ENCODE peak calls at places on chromosomes 7 and 10, in four cellular contexts. One of them, this sample, is unnamed.

GRCh38 chr7:45890902-45891461 is 2.7 kb downstream of the IGFBP1 start:
- DNase-seq in sigmoid colon: no peak
- DNase-seq in transverse colon: no peak
- DNase-seq in stomach: no peak
- DNase-seq in this sample: peak

GRCh38 chr7:86961686-86962085 is 97.8 kb downstream of the ELAPOR2 start:
- DNase-seq in sigmoid colon: no peak
- DNase-seq in transverse colon: no peak
- DNase-seq in stomach: no peak
- DNase-seq in this sample: no peak

GRCh38 chr10:4658777-4659176 is 167.2 kb upstream of the AKR1E2 start:
- DNase-seq in sigmoid colon: no peak
- DNase-seq in transverse colon: no peak
- DNase-seq in stomach: no peak
- DNase-seq in this sample: no peak

GRCh38 chr10:18400911-18401260 is 250.5 kb downstream of the NSUN6 start:
- DNase-seq in sigmoid colon: no peak
- DNase-seq in transverse colon: peak
- DNase-seq in stomach: no peak
- DNase-seq in this sample: no peak

GRCh38 chr7:2360791-2361190 is 6.2 kb downstream of the EIF3B start:
- DNase-seq in sigmoid colon: no peak
- DNase-seq in transverse colon: no peak
- DNase-seq in stomach: no peak
- DNase-seq in this sample: no peak

GRCh38 chr10:122554576-122554975 is 6.0 kb upstream of the DMBT1 start:
- DNase-seq in sigmoid colon: no peak
- DNase-seq in transverse colon: no peak
- DNase-seq in stomach: no peak
- DNase-seq in this sample: no peak

GRCh38 chr10:23540401-23540800 is 101.5 kb downstream of the OTUD1 start:
- DNase-seq in sigmoid colon: no peak
- DNase-seq in transverse colon: no peak
- DNase-seq in stomach: no peak
- DNase-seq in this sample: no peak

GRCh38 chr7:87046456-87046855 is 13.0 kb downstream of the ELAPOR2 start:
- DNase-seq in sigmoid colon: no peak
- DNase-seq in transverse colon: no peak
- DNase-seq in stomach: no peak
- DNase-seq in this sample: no peak

GRCh38 chr10:74104996-74105395 is 45.6 kb downstream of the AP3M1 start:
- DNase-seq in sigmoid colon: no peak
- DNase-seq in transverse colon: no peak
- DNase-seq in stomach: no peak
- DNase-seq in this sample: no peak

GRCh38 chr10:17062493-17063487 is 66.8 kb downstream of the CUBN start:
- DNase-seq in sigmoid colon: peak
- DNase-seq in transverse colon: no peak
- DNase-seq in stomach: no peak
- DNase-seq in this sample: peak

GRCh38 chr10:27678166-27678565 is 67.5 kb downstream of the MKX start:
- DNase-seq in sigmoid colon: no peak
- DNase-seq in transverse colon: no peak
- DNase-seq in stomach: no peak
- DNase-seq in this sample: no peak

GRCh38 chr10:114911801-114912479 is 26.1 kb upstream of the TRUB1 start:
- DNase-seq in sigmoid colon: no peak
- DNase-seq in transverse colon: no peak
- DNase-seq in stomach: no peak
- DNase-seq in this sample: no peak

GRCh38 chr10:124180947-124181549 is 87.7 kb upstream of the CHST15 start:
- DNase-seq in sigmoid colon: no peak
- DNase-seq in transverse colon: no peak
- DNase-seq in stomach: no peak
- DNase-seq in this sample: no peak

GRCh38 chr7:55510621-55511020 is 61.7 kb downstream of the VOPP1 start:
- DNase-seq in sigmoid colon: no peak
- DNase-seq in transverse colon: no peak
- DNase-seq in stomach: no peak
- DNase-seq in this sample: no peak

GRCh38 chr7:55513849-55514248 is 58.5 kb downstream of the VOPP1 start:
- DNase-seq in sigmoid colon: no peak
- DNase-seq in transverse colon: no peak
- DNase-seq in stomach: no peak
- DNase-seq in this sample: no peak

GRCh38 chr7:55515569-55516279 is 56.6 kb downstream of the VOPP1 start:
- DNase-seq in sigmoid colon: no peak
- DNase-seq in transverse colon: no peak
- DNase-seq in stomach: no peak
- DNase-seq in this sample: no peak

GRCh38 chr7:55514546-55515265 is 57.6 kb downstream of the VOPP1 start:
- DNase-seq in sigmoid colon: no peak
- DNase-seq in transverse colon: no peak
- DNase-seq in stomach: no peak
- DNase-seq in this sample: no peak

DNA sequence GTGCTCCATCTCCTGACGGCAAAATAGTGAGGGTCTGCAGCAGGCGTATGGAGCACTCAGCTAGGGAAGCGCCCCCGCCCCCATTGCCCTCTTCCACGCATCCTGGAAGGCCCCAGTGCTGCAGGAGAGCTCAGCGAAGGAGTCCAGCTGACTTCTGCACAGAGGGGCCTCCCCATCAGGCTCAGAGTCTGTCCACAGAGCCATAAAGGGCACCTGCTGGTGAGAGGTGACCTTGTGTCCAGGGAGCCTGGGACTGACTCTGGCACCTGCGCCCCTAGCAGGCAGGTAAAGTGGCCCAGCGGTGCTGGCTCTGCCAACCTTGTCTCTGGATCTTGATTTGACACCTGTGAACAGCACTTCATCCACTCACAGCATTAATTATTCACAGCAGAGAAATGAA is 59.7 kb downstream of the VOPP1 start:
- DNase-seq in sigmoid colon: no peak
- DNase-seq in transverse colon: no peak
- DNase-seq in stomach: no peak
- DNase-seq in this sample: no peak
- TF ChIP-seq POLR2A in sigmoid colon: no peak
- TF ChIP-seq POLR2A in transverse colon: no peak
- TF ChIP-seq POLR2A in stomach: no peak
- TF ChIP-seq POLR2A in this sample: no peak

DNA sequence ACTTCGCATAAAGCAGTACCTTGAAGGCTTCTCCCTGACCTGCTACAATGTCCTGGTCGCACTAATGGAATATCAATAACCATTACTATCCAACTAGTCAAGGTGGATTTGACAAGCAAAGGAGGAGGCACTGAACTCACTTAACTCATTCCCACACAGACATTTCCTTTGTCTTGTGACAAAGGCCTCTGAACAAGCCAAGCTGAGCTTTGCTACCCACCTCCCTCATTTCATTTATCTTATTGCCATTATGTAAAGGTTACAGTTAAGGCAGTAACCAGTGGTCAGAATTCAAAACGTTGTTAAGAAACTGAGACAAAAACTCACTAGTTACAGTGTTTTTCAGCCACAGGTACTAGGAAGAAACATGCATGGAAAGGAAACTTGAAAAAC is 7.3 kb downstream of the ELMO1 start:
- DNase-seq in sigmoid colon: no peak
- DNase-seq in transverse colon: no peak
- DNase-seq in stomach: no peak
- DNase-seq in this sample: no peak
- TF ChIP-seq EP300 in sigmoid colon: no peak
- TF ChIP-seq EP300 in transverse colon: no peak
- TF ChIP-seq EP300 in stomach: no peak
- TF ChIP-seq EP300 in this sample: no peak

DNA sequence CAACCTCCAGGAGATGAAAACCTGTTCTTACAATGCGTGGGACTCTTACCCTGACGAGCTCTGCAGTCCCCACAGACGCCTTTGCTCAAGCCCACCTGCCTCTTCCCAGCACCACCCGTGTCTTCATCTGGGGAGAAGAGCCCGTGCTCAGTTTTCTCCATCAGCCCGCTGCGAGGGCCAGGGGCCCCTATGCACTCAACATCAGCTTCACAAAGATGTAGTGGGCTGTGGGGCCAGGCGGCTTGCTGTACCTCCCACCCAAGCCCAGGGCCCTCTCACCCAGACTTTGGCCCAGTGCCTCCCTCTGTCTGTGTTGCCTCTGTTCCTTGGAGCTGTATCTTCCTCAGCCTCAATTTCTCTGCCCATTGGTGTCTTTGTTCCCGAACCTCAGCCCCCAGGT is 436.6 kb downstream of the DNAJB6 start:
- DNase-seq in sigmoid colon: no peak
- DNase-seq in transverse colon: no peak
- DNase-seq in stomach: no peak
- DNase-seq in this sample: no peak
- TF ChIP-seq POLR2A in sigmoid colon: no peak
- TF ChIP-seq POLR2A in transverse colon: no peak
- TF ChIP-seq POLR2A in stomach: no peak
- TF ChIP-seq POLR2A in this sample: no peak

GRCh38 chr10:24790073-24790472 is 66.4 kb upstream of the ARHGAP21 start:
- DNase-seq in sigmoid colon: no peak
- DNase-seq in transverse colon: no peak
- DNase-seq in stomach: no peak
- DNase-seq in this sample: no peak
- TF ChIP-seq EP300 in sigmoid colon: no peak
- TF ChIP-seq EP300 in transverse colon: no peak
- TF ChIP-seq EP300 in stomach: no peak
- TF ChIP-seq EP300 in this sample: no peak

DNA sequence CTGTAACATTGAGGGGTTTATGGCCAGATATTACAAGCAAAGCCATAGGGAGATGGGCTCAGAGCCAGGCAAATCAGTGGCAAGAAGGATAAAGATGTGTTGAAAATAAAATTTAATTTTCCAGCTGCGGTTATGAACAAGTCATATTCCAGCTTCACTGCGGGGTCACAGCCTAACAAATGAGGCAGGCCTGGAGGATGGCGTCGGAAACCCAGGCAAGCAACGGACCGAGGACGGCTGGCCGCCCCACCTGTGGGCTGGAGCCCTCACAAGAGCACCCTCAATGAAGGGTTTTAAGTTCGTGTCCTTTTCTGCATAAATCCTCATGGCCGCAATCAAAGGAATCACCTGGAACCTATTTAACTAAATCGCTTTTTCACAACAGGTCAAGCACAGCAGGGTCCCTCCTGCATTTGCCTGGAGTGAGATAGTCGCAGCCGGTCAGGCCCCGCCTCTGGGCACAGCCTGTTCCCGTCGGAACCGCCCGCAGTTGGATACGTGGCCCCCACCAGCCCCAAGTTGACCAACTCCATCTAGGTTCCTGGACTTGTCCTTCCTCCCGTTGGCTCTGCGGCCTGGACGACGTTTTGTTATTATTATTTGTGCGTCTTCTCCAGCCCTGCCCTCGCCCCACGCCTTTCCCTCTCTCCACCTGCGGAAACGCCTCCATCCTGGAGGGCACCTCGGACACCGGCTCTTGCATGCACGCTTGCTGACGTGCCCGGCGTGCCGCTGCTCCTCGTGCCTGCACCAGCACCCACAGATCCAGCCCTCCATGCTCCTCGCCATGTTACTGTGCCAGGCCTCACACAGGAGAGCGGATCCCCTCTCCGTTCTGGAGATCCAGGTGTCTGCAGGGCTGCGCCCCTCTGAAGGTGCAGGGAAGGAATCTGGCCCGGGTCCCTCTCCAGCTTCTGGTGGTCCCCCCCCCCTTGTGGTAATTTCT is 374.2 kb upstream of the FOXK1 start:
- DNase-seq in sigmoid colon: no peak
- DNase-seq in transverse colon: no peak
- DNase-seq in stomach: no peak
- DNase-seq in this sample: no peak
- TF ChIP-seq POLR2A in sigmoid colon: no peak
- TF ChIP-seq POLR2A in transverse colon: no peak
- TF ChIP-seq POLR2A in stomach: no peak
- TF ChIP-seq POLR2A in this sample: no peak

GRCh38 chr7:6433814-6434630 is 13.7 kb downstream of the DAGLB start:
- DNase-seq in sigmoid colon: no peak
- DNase-seq in transverse colon: no peak
- DNase-seq in stomach: no peak
- DNase-seq in this sample: no peak
- TF ChIP-seq EP300 in sigmoid colon: no peak
- TF ChIP-seq EP300 in transverse colon: no peak
- TF ChIP-seq EP300 in stomach: no peak
- TF ChIP-seq EP300 in this sample: no peak